ENCODE peak calls at places on chromosomes 13 and 19, in six cellular contexts. G is fibroblast of lung; E is HEK293T; N is iris pigment epithelial cell; J is COLO829; F is stimulated activated CD8-positive, alpha-beta memory T cell treated with anti-CD3 and anti-CD28 coated beads, Interleukin-2, amount 100 ng/mL, for 48 hours. V is an unnamed sample.

GRCh38 chr19:14113762-14114414 is 3.7 kb downstream of the PRKACA start:
- DNase-seq in F (peak; percentile 60), J (no peak), E (peak; percentile 38), N (no peak), G (no peak), V (peak; percentile 83)

GRCh38 chr19:2491130-2491801 is 15.3 kb downstream of the GADD45B start:
- DNase-seq in N (peak; percentile 95), F (no peak), E (no peak), J (no peak), G (peak; percentile 92), V (no peak)

GRCh38 chr19:48635263-48635965 is 1.8 kb downstream of the DBP start:
- DNase-seq in G (no peak), J (peak; percentile 63), F (peak; percentile 61), N (no peak), E (peak; percentile 73), V (peak; percentile 84)

GRCh38 chr19:13337181-13337580 is 169.1 kb downstream of the CACNA1A start:
- DNase-seq in F (no peak), N (no peak), G (no peak), J (no peak), E (no peak), V (no peak)

GRCh38 chr13:96377835-96378234 is 287.9 kb downstream of the HS6ST3 start:
- DNase-seq in N (no peak), J (no peak), G (no peak), F (no peak), E (no peak), V (no peak)

GRCh38 chr13:112943309-112944125 is 25.5 kb upstream of the MCF2L start:
- DNase-seq in E (peak; percentile 26), N (peak; percentile 17), F (peak; percentile 17), J (no peak), G (peak; percentile 23), V (peak; percentile 69)

GRCh38 chr19:19507354-19507753 is 8.0 kb downstream of the TSSK6 start:
- DNase-seq in F (no peak), G (no peak), J (no peak), E (no peak), N (no peak), V (no peak)

GRCh38 chr13:114035583-114036501 is 62.0 kb upstream of the C13orf46 start:
- DNase-seq in F (no peak), J (no peak), G (peak; percentile 59), E (no peak), N (peak; percentile 59), V (no peak)

GRCh38 chr19:29325241-29325975 is 112.5 kb upstream of the UQCRFS1 start:
- DNase-seq in F (no peak), J (no peak), N (no peak), E (no peak), G (no peak), V (no peak)

GRCh38 chr13:62123409-62123808 is 707.8 kb upstream of the PCDH20 start:
- DNase-seq in G (no peak), E (no peak), F (no peak), J (no peak), N (no peak), V (no peak)

GRCh38 chr13:39306639-39307589 is 268.7 kb downstream of the NHLRC3 start:
- DNase-seq in N (no peak), E (no peak), J (no peak), G (no peak), F (peak; percentile 7), V (no peak)

GRCh38 chr13:46077260-46077659 is 24.7 kb upstream of the ZC3H13 start:
- DNase-seq in J (no peak), N (no peak), E (no peak), G (no peak), F (no peak), V (no peak)

GRCh38 chr13:112767506-112768471 is 78.0 kb downstream of the ATP11A start:
- DNase-seq in F (no peak), G (no peak), J (no peak), E (no peak), N (no peak), V (no peak)

GRCh38 chr19:11142528-11143171 is 12.9 kb downstream of the SPC24 start:
- DNase-seq in G (peak; percentile 90), J (peak; percentile 85), E (peak; percentile 17), N (peak; percentile 93), F (no peak), V (peak; percentile 84)

GRCh38 chr13:112688560-112689497 is 1.0 kb upstream of the ATP11A start:
- DNase-seq in J (no peak), N (peak; percentile 33), G (no peak), E (no peak), F (peak; percentile 53), V (no peak)

GRCh38 chr13:21541271-21541670 is 62.7 kb downstream of the MICU2 start:
- DNase-seq in J (no peak), E (no peak), F (no peak), N (no peak), G (no peak), V (no peak)

GRCh38 chr19:38848299-38849146 is 1.3 kb downstream of the HNRNPL start:
- DNase-seq in G (no peak), F (no peak), N (no peak), J (no peak), E (no peak), V (no peak)

GRCh38 chr13:41601718-41602445 is 144.5 kb downstream of the RGCC start:
- DNase-seq in E (no peak), F (no peak), G (peak; percentile 33), J (no peak), N (no peak), V (no peak)

GRCh38 chr13:41565221-41565620 is 107.9 kb downstream of the RGCC start:
- DNase-seq in E (no peak), J (peak; percentile 82), F (no peak), N (peak; percentile 97), G (peak; percentile 98), V (no peak)

GRCh38 chr13:110134801-110135200 is 172.2 kb downstream of the COL4A1 start:
- DNase-seq in J (no peak), F (no peak), N (no peak), E (no peak), G (peak; percentile 24), V (no peak)

GRCh38 chr19:33251076-33251475 is 25.4 kb upstream of the SLC7A10 start:
- DNase-seq in G (no peak), J (no peak), N (no peak), F (no peak), E (no peak), V (peak; percentile 46)

GRCh38 chr19:11203194-11204075 is 6.1 kb upstream of the KANK2 start:
- DNase-seq in E (peak; percentile 73), J (peak; percentile 51), F (peak; percentile 32), G (peak; percentile 77), N (peak; percentile 54), V (peak; percentile 65)

GRCh38 chr13:48232420-48233096 is 448 bp upstream of the ITM2B start:
- DNase-seq in F (peak; percentile 13), E (no peak), G (no peak), N (no peak), J (no peak), V (no peak)

GRCh38 chr13:49098771-49099512 is 121.2 kb upstream of the MLNR start:
- DNase-seq in F (no peak), J (no peak), G (peak; percentile 40), E (no peak), N (no peak), V (no peak)

V was measured in right lobe of liver.